ENCODE peak calls at places on chromosomes 3 and 15, in four cellular contexts. Q is BJ, L is OCI-LY7, I is WTC11. H is an unnamed sample.

GRCh38 chr3:19213608-19214220 is 65.4 kb downstream of the KCNH8 start:
- DNase-seq in I (no peak), L (peak), Q (no peak), H (no peak)

GRCh38 chr15:61184431-61184830 is 44.7 kb downstream of the RORA start:
- DNase-seq in Q (no peak), L (peak), I (no peak), H (no peak)

GRCh38 chr3:44952689-44953088 is 23.3 kb downstream of the ZDHHC3 start:
- DNase-seq in Q (no peak), I (no peak), L (no peak), H (no peak)

GRCh38 chr15:71612869-71613268 is 197.5 kb upstream of the NR2E3 start:
- DNase-seq in I (no peak), L (no peak), Q (no peak), H (no peak)

GRCh38 chr3:132236701-132237651 is 80.2 kb upstream of the ACP3 start:
- DNase-seq in L (no peak), I (no peak), Q (no peak), H (no peak)

GRCh38 chr15:63560741-63561448 is 36.3 kb upstream of the FBXL22 start:
- DNase-seq in I (no peak), L (no peak), Q (no peak), H (no peak)

GRCh38 chr3:72017935-72018334 is 233.0 kb upstream of the PROK2 start:
- DNase-seq in Q (no peak), L (no peak), I (no peak), H (no peak)

GRCh38 chr3:155428558-155428957 is 135.1 kb upstream of the STRIT1 start:
- DNase-seq in Q (peak), I (no peak), L (no peak), H (no peak)

GRCh38 chr3:111963424-111963823 is 15.4 kb upstream of the ABHD10 start:
- DNase-seq in I (no peak), Q (peak), L (no peak), H (no peak)

GRCh38 chr15:100528833-100529428 is at the start of gene CERS3:
- DNase-seq in Q (no peak), L (no peak), I (no peak), H (no peak)

GRCh38 chr3:66490984-66491383 is 9.8 kb downstream of the LRIG1 start:
- DNase-seq in Q (no peak), L (peak), I (no peak), H (no peak)

GRCh38 chr3:101942356-101942755 is 93.0 kb downstream of the NFKBIZ start:
- DNase-seq in Q (peak), I (no peak), L (peak), H (no peak)

GRCh38 chr15:74781673-74782595 is at the start of gene CSK:
- DNase-seq in L (peak), Q (no peak), I (peak), H (peak)

GRCh38 chr3:16063603-16064002 is 110.9 kb upstream of the GALNT15 start:
- DNase-seq in I (no peak), Q (no peak), L (no peak), H (no peak)

GRCh38 chr15:78368671-78369070 is 28.5 kb downstream of the CRABP1 start:
- DNase-seq in L (no peak), Q (no peak), I (no peak), H (no peak)

GRCh38 chr3:115958531-115958930 is 335.2 kb downstream of the GAP43 start:
- DNase-seq in L (no peak), Q (no peak), I (no peak), H (no peak)

GRCh38 chr3:171559586-171559985 is 99.4 kb upstream of the TNIK start:
- DNase-seq in I (no peak), L (no peak), Q (no peak), H (no peak)

GRCh38 chr3:188881954-188882641 is 289.7 kb upstream of the TPRG1 start:
- DNase-seq in L (no peak), I (no peak), Q (peak), H (no peak)

GRCh38 chr15:92273732-92274131 is 119.9 kb upstream of the ST8SIA2 start:
- DNase-seq in L (no peak), I (no peak), Q (no peak), H (no peak)

GRCh38 chr15:92272106-92272505 is 121.6 kb upstream of the ST8SIA2 start:
- DNase-seq in I (no peak), L (no peak), Q (no peak), H (no peak)

GRCh38 chr15:92273286-92273685 is 120.4 kb upstream of the ST8SIA2 start:
- DNase-seq in Q (no peak), L (no peak), I (no peak), H (no peak)

DNA sequence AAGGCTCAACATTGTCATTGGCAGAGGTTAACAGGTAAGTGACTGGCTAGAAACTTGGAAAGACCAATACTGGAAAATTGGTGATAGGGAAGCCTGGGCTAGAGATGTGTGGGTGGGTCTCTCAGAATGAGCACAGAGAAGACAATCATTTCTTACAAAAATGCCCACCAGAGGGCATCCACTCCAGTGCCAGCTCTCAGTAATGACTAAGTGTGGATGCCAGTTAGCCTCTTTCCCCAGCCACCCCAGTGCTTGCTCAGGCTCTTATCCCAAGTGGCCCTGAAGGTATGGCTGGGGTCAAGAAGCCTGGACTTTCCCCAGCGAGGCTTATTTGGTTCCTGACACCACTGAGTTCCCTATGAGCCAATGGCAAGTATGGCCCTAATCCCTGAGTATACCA is 115.9 kb upstream of the ST8SIA2 start:
- DNase-seq in Q (no peak), I (no peak), L (peak), H (no peak)
- TF ChIP-seq CTCF in Q (no peak), I (no peak), L (peak), H (no peak)

DNA sequence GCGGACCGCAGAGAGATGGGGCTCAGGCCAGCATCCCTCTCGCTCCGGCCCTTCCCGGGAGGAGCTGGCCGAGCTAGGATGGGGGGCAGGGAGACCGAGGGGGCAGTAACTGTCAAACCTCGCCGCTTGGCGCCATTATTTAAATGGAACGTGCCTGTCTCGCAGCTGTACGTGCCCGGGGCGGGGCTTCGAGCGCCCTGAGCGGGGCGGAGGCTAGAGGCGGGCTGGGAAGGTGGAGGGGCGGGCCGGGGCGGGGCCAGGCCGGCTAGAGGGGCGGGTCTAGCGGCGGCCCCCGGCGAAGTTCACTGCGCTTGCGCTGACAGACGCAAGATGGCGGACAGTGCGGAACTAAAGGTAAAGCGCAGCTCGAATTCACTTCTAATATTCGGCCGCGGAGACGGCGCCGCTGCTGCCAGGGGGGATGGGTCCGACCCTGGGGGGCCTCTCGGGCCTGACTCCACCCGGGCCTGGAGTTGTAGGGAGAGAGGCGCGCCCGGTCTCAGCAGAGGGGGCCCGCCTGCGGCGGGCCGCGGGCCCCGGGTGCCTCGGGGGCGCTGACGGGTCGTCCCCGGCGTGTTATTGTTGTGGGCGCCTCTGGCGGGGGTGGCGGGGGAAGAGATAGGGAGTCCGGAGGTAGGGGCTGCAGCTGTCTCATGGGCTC is at the start of gene PIAS1:
- DNase-seq in I (peak), L (peak), Q (peak), H (peak)
- TF ChIP-seq CTCF in I (no peak), L (peak), Q (no peak), H (no peak)

GRCh38 chr3:114025451-114025850 is 30.9 kb downstream of the CCDC191 start:
- DNase-seq in I (no peak), Q (no peak), L (no peak), H (no peak)

GRCh38 chr3:114020907-114021306 is 35.4 kb downstream of the CCDC191 start:
- DNase-seq in L (no peak), I (no peak), Q (no peak), H (no peak)

GRCh38 chr3:114019486-114019885 is 36.8 kb downstream of the CCDC191 start:
- DNase-seq in L (no peak), I (no peak), Q (no peak), H (no peak)

DNA sequence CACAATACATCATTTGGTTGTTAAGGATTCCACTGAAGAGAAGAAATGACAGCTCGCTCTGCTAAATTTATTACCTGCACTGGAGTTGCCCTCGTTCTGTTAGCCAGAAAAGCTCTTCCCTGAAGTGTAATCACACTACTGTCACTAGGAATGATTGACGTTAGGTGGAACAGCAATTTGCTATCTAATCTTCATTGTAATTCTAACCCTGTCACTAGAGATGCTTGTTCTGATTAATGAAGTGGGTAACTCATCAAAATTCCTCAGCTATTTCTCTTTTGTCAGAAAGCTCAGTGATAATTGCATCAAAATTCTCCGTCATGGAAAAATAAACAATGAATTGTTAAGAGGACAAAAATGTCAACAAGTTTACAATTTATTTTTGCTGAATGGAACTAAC is 34.2 kb downstream of the CCDC191 start:
- DNase-seq in Q (no peak), L (no peak), I (no peak), H (no peak)
- TF ChIP-seq CTCF in Q (no peak), L (no peak), I (no peak), H (no peak)

DNA sequence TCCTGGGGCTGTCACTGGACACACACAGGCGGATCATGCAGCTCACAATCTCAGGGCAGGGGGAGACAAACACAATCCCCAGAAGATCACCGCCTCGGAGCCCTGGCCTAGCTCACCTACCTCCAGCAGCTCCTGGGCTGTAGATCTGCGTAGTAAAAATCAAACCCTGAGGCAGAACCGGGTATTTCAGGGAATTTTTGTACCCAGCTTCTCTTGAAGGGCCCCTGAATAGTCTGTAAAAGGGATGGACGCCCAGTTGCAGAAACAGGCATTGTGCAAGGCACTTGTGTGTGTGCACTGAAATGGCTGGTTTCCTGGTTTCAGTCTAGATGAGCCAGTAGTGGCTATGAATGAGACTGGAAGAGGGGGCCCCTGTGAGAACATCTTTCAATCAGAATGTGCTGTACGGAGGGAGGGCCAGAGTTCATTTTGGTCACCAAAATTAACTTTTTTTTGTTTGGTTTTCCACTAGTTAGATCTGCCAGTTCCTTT is 54.9 kb upstream of the RPL32 start:
- DNase-seq in Q (no peak), L (no peak), I (no peak), H (no peak)
- TF ChIP-seq CTCF in Q (no peak), L (no peak), I (no peak), H (no peak)

GRCh38 chr3:117455782-117456181 is 746.2 kb downstream of the TUSC7 start:
- DNase-seq in L (no peak), I (no peak), Q (no peak), H (no peak)

GRCh38 chr3:117454928-117455327 is 745.3 kb downstream of the TUSC7 start:
- DNase-seq in Q (no peak), L (no peak), I (no peak), H (no peak)

GRCh38 chr3:117454236-117454635 is 744.7 kb downstream of the TUSC7 start:
- DNase-seq in Q (no peak), L (no peak), I (no peak), H (no peak)
- TF ChIP-seq CTCF in Q (no peak), L (no peak), I (no peak), H (no peak)

GRCh38 chr3:54936561-54936960 is 8.7 kb upstream of the LRTM1 start:
- DNase-seq in L (no peak), I (no peak), Q (no peak), H (no peak)

GRCh38 chr3:54935869-54936268 is 8.0 kb upstream of the LRTM1 start:
- DNase-seq in L (no peak), Q (no peak), I (no peak), H (no peak)

GRCh38 chr3:54939591-54940300 is 11.9 kb upstream of the LRTM1 start:
- DNase-seq in L (no peak), I (no peak), Q (peak), H (no peak)

GRCh38 chr3:54941690-54942362 is 14.0 kb upstream of the LRTM1 start:
- DNase-seq in I (no peak), Q (no peak), L (no peak), H (no peak)
- TF ChIP-seq CTCF in I (no peak), Q (no peak), L (no peak), H (no peak)

DNA sequence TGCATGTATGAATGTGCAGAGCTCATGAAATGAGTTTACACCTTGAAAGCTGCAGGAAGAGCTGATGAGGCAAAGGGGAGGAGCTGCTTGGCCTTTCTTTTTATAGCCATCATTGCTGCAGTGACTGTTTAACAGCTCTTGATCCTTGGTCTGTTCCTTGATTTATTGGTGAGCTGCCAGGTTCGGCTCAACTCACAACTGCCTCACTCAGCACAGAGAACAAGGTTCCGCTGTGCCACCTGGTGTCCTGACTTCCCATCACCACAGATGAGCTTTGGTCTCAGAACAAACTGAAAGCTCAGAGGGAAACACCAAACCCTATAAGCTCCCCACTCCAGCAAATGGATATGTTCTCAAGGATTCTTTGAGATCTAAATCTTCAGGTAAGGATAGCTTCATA is 626.1 kb downstream of the MAGI1 start:
- DNase-seq in Q (no peak), I (peak), L (no peak), H (no peak)
- TF ChIP-seq CTCF in Q (no peak), I (no peak), L (no peak), H (no peak)

H was measured in activated B cell treated with CpG ODN at 0.5 μM for 24 hours.